ENCODE peak calls at places on chromosome 16, in four cellular contexts. J is CD8-positive, alpha-beta T cell; M is HFFc6; N is EL. A is an unnamed sample.

GRCh38 chr16:11452298-11452697 is 107.0 kb downstream of the RMI2 start:
- DNase-seq in J (no peak), M (no peak), N (no peak), A (no peak)

GRCh38 chr16:56990407-56991286 is 1.3 kb downstream of the NLRC5 start:
- DNase-seq in J (no peak), M (no peak), N (no peak), A (no peak)

GRCh38 chr16:20074089-20074956 is 633 bp upstream of the GPR139 start:
- DNase-seq in J (no peak), M (no peak), N (no peak), A (no peak)

GRCh38 chr16:3665508-3665907 is 11.0 kb downstream of the DNASE1 start:
- DNase-seq in J (peak; percentile 52), M (no peak), N (no peak), A (peak; percentile 29)

GRCh38 chr16:89290472-89290871 is 73.0 kb downstream of the ZNF778 start:
- DNase-seq in J (no peak), M (no peak), N (no peak), A (no peak)

GRCh38 chr16:66899310-66899944 is 19.1 kb downstream of the PDP2 start:
- DNase-seq in J (no peak), M (peak; percentile 53), N (no peak), A (no peak)

GRCh38 chr16:17339764-17340541 is 130.8 kb downstream of the XYLT1 start:
- DNase-seq in J (no peak), M (peak; percentile 40), N (peak; percentile 28), A (no peak)

GRCh38 chr16:56871172-56871593 is 6.2 kb downstream of the SLC12A3 start:
- DNase-seq in J (no peak), M (peak; percentile 67), N (peak; percentile 76), A (no peak)

GRCh38 chr16:66154801-66155200 is 211.7 kb upstream of the CDH5 start:
- DNase-seq in J (no peak), M (no peak), N (no peak), A (no peak)

GRCh38 chr16:57478396-57479024 is 7.8 kb downstream of the DOK4 start:
- DNase-seq in J (no peak), M (no peak), N (no peak), A (no peak)

A was measured in T-cell.